ENCODE peak calls at places on chromosomes 3 and 15, in five cellular contexts. Q is activated naive CD4-positive, alpha-beta T cell; N is naive B cell; K is body of pancreas; L is stimulated activated naive CD8-positive, alpha-beta T cell treated with anti-CD3 and anti-CD28 coated beads, Interleukin-15, Interleukin-2, amounts not matched to agents 100 U/mL and 50 U/mL, for 24 hours. H is an unnamed sample.

GRCh38 chr15:100468265-100468664 is 60.5 kb downstream of the CERS3 start:
- DNase-seq in Q (no peak), N (no peak), K (peak), L (no peak), H (no peak)

GRCh38 chr3:100245932-100246331 is 14.9 kb upstream of the TBC1D23 start:
- DNase-seq in Q (no peak), N (no peak), K (no peak), L (no peak), H (no peak)

GRCh38 chr3:125240496-125240895 is 27.9 kb upstream of the SLC12A8 start:
- DNase-seq in Q (no peak), N (no peak), K (no peak), L (no peak), H (no peak)

GRCh38 chr3:42665050-42665878 is 11.8 kb downstream of the ZBTB47 start:
- DNase-seq in Q (no peak), N (no peak), K (no peak), L (no peak), H (no peak)

GRCh38 chr3:27943106-27943505 is 221.0 kb upstream of the EOMES start:
- DNase-seq in Q (no peak), N (no peak), K (peak), L (peak), H (no peak)

GRCh38 chr3:111904376-111905241 is 45.5 kb downstream of the PHLDB2 start:
- DNase-seq in Q (no peak), N (no peak), K (no peak), L (no peak), H (no peak)

GRCh38 chr15:57035664-57036063 is 117.2 kb downstream of the TCF12 start:
- DNase-seq in Q (no peak), N (no peak), K (no peak), L (no peak), H (no peak)

GRCh38 chr15:68304611-68305337 is 27.2 kb downstream of the FEM1B start:
- DNase-seq in Q (no peak), N (no peak), K (peak), L (no peak), H (no peak)

GRCh38 chr3:4322635-4323034 is 19.5 kb downstream of the SETMAR start:
- DNase-seq in Q (no peak), N (no peak), K (peak), L (no peak), H (no peak)

GRCh38 chr15:48592221-48592731 is 53.2 kb downstream of the FBN1 start:
- DNase-seq in Q (no peak), N (no peak), K (no peak), L (no peak), H (no peak)

GRCh38 chr3:123489400-123490004 is 40.6 kb upstream of the ADCY5 start:
- DNase-seq in Q (no peak), N (peak), K (peak), L (peak), H (no peak)

H was measured in activated T-helper 1 cell treated with anti-CD3 and anti-CD28 coated beads, Interleukin-2, amount 50 U/mL, for 16 hours.